ENCODE peak calls at places on chromosome 12, in eight cellular contexts. R, J, N, M, K, Y, A and T are unnamed samples.

GRCh38 chr12:127480775-127481314 is 786.1 kb upstream of the TMEM132C start:
- DNase-seq in N (no peak), K (no peak), M (no peak), J (no peak), Y (no peak), A (no peak), R (no peak), T (no peak)

GRCh38 chr12:4216542-4216927 is 57.0 kb upstream of the CCND2 start:
- DNase-seq in N (no peak), Y (no peak), K (no peak), M (no peak), R (no peak), J (no peak), A (no peak), T (no peak)

GRCh38 chr12:96294831-96295230 is 100.7 kb downstream of the ELK3 start:
- DNase-seq in K (no peak), J (no peak), A (no peak), N (no peak), R (no peak), Y (no peak), M (no peak), T (no peak)

GRCh38 chr12:3253682-3254275 is 176.6 kb downstream of the TSPAN9 start:
- DNase-seq in A (peak), Y (no peak), K (no peak), N (no peak), R (no peak), M (no peak), J (no peak), T (no peak)

GRCh38 chr12:12442548-12443071 is 85.7 kb downstream of the BORCS5 start:
- DNase-seq in N (no peak), J (peak), M (no peak), K (no peak), Y (no peak), A (no peak), R (no peak), T (peak)

GRCh38 chr12:28065374-28065773 is 92.8 kb upstream of the PTHLH start:
- DNase-seq in J (no peak), R (no peak), M (no peak), A (no peak), N (no peak), K (no peak), Y (no peak), T (no peak)

GRCh38 chr12:50790081-50790480 is 26.2 kb downstream of the ATF1 start:
- DNase-seq in Y (no peak), M (no peak), R (no peak), N (no peak), A (no peak), J (no peak), K (no peak), T (no peak)

GRCh38 chr12:128737292-128737966 is 86.3 kb downstream of the SLC15A4 start:
- DNase-seq in Y (no peak), N (no peak), R (no peak), K (no peak), A (no peak), M (no peak), J (no peak), T (no peak)

GRCh38 chr12:11584213-11584855 is 65.1 kb upstream of the ETV6 start:
- DNase-seq in M (no peak), Y (no peak), K (no peak), A (no peak), N (no peak), J (peak), R (no peak), T (no peak)

GRCh38 chr12:119410396-119410795 is 75.9 kb downstream of the CCDC60 start:
- DNase-seq in N (no peak), A (no peak), K (no peak), Y (no peak), J (no peak), R (no peak), M (no peak), T (no peak)

GRCh38 chr12:120468271-120468845 is 1.2 kb downstream of the SRSF9 start:
- DNase-seq in J (peak), R (peak), Y (no peak), N (peak), M (peak), A (no peak), K (peak), T (peak)

GRCh38 chr12:122964439-122965257 is 1.6 kb downstream of the ABCB9 start:
- DNase-seq in R (no peak), N (no peak), K (no peak), Y (no peak), J (no peak), A (no peak), M (no peak), T (no peak)

GRCh38 chr12:52656616-52657015 is 4.6 kb upstream of the KRT2 start:
- DNase-seq in M (no peak), A (no peak), Y (no peak), N (no peak), J (no peak), R (no peak), K (no peak), T (no peak)

GRCh38 chr12:98126637-98127335 is 388.6 kb upstream of the TMPO start:
- DNase-seq in J (no peak), M (no peak), K (no peak), Y (no peak), A (no peak), N (peak), R (no peak), T (no peak)

GRCh38 chr12:2751686-2752085 is 43.1 kb upstream of the FKBP4 start:
- DNase-seq in J (peak), Y (no peak), K (no peak), R (no peak), M (no peak), A (no peak), N (no peak), T (no peak)

GRCh38 chr12:124588689-124589318 is 21.4 kb upstream of the NCOR2 start:
- DNase-seq in N (no peak), K (no peak), Y (peak), J (no peak), R (peak), A (no peak), M (no peak), T (peak)

GRCh38 chr12:30329281-30329680 is 366.4 kb downstream of the IPO8 start:
- DNase-seq in A (no peak), R (no peak), K (no peak), N (no peak), J (no peak), M (no peak), Y (no peak), T (no peak)

GRCh38 chr12:129911437-129912049 is 7.7 kb upstream of the TMEM132D start:
- DNase-seq in M (no peak), R (no peak), Y (no peak), A (no peak), J (peak), N (peak), K (peak), T (peak)

GRCh38 chr12:88952543-88952942 is 372.3 kb upstream of the KITLG start:
- DNase-seq in J (no peak), R (no peak), N (peak), A (no peak), K (peak), Y (no peak), M (no peak), T (no peak)

DNA sequence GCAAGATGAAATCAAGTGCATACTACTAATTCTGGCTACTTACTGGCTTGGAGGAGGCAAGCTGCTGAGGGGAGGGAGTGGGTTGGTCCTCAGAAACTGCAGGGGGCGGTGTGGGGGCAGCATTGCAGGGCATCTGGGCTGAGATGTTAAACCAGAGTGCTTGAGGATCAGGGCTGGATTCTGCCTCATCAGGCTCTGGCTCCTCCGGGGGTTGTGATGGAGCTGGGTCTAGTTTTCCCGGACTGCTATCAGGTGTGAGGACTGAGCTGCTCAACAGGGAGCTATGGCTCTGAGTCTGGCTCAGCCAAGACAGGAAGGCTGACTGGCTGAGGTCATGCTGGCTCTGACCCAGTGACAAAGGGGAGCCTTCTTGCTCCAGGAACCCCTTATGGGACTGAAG is 28.6 kb downstream of the BAZ2A start:
- DNase-seq in R (no peak), J (peak), A (no peak), K (no peak), Y (peak), M (no peak), N (no peak), T (no peak)
- TF ChIP-seq CTCF in R (no peak), J (peak), A (no peak), K (no peak), Y (no peak), M (no peak), N (peak), T (no peak)

DNA sequence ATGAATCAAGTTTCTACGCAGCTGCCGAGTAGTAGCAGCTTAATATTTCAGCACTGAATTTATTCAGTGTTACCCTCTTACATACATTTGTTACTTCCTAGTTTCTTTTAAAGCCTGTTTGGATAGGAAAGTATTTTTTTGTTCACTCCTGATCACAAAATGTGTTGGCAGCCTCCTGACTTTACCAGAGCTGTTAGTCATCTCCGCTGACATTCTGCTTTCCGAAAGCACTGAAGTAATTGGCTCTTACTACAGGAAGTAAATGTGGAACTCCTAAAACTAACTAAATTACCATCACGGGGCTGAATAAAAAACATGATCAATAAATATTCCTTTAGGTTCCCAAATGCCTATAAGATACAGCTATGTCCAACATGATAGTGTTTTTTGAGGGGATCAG is 225.5 kb downstream of the EPS8 start:
- DNase-seq in N (no peak), R (no peak), M (no peak), J (no peak), Y (no peak), A (no peak), K (no peak), T (no peak)
- H3K27ac ChIP-seq in N (no peak), R (peak), M (peak), J (no peak), Y (peak), A (peak), K (peak), T (no peak)

GRCh38 chr12:131473721-131474709 is 236.9 kb upstream of the SFSWAP start:
- DNase-seq in J (no peak), A (peak), R (no peak), K (peak), N (no peak), M (peak), Y (no peak), T (no peak)
- TF ChIP-seq CTCF in J (no peak), A (no peak), R (no peak), K (no peak), N (no peak), M (no peak), Y (no peak), T (no peak)

GRCh38 chr12:109169262-109169661 is 52.9 kb downstream of the ACACB start:
- DNase-seq in N (no peak), A (no peak), K (no peak), Y (no peak), M (no peak), R (no peak), J (no peak), T (no peak)
- H3K27ac ChIP-seq in N (no peak), A (no peak), K (peak), Y (no peak), M (no peak), R (no peak), J (no peak), T (no peak)

DNA sequence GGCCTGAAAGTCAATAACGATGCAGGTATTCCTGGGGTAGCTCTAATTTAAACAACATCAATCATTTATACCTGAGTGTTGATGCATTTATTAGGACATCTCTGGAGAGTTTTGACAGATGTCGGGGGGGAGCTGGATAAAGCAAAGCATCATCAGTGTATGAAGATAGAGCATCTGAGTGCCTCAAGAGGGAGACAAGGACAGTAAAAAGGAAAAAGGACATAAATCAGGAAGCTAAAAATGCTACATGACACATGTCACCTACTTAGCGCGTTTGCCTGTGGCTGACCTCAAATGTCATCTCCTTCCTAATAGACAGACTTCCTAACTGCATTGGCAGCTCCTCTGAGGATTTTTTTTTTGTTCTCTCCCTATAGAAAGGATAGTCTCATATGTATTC is 259.5 kb upstream of the PKP2 start:
- DNase-seq in N (no peak), K (no peak), A (no peak), R (no peak), Y (no peak), M (no peak), J (no peak), T (no peak)
- TF ChIP-seq CTCF in N (no peak), K (no peak), A (no peak), R (no peak), Y (no peak), M (no peak), J (no peak), T (no peak)

DNA sequence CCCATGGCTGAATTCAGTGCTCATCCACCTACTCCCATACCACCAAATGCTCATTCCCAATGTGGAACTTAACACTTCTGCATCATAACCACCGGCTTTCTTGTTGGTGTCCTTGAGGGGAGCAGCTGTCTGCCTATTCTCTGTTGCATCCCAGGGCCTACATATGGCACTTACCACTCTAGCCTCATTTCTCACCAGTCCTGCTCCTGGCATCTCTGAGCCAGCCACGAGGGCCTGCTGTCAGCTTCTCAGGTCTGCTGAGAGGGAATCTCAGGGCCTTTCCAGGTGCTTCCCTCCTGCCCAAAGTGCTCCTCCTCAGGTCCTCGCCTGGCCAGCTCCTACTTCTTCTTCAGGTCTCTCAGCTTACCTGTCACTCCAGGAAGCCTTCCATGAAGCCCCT is 24.0 kb upstream of the RND1 start:
- DNase-seq in N (no peak), Y (no peak), R (no peak), K (no peak), J (no peak), A (no peak), M (no peak), T (no peak)
- H3K27ac ChIP-seq in N (no peak), Y (no peak), R (no peak), K (no peak), J (no peak), A (no peak), M (no peak), T (no peak)

GRCh38 chr12:132163041-132163910 is 19.0 kb downstream of the NOC4L start:
- DNase-seq in J (no peak), Y (no peak), M (no peak), R (no peak), A (peak), K (no peak), N (no peak), T (no peak)

GRCh38 chr12:132161046-132161781 is 17.0 kb downstream of the NOC4L start:
- DNase-seq in N (no peak), A (peak), J (no peak), R (no peak), M (no peak), Y (no peak), K (no peak), T (no peak)

GRCh38 chr12:132161796-132162507 is 17.7 kb downstream of the NOC4L start:
- DNase-seq in Y (no peak), N (no peak), J (no peak), R (no peak), M (no peak), K (no peak), A (peak), T (no peak)

GRCh38 chr12:132163911-132164288 is 19.6 kb downstream of the NOC4L start:
- DNase-seq in N (no peak), K (no peak), J (peak), M (no peak), R (no peak), A (peak), Y (no peak), T (no peak)

DNA sequence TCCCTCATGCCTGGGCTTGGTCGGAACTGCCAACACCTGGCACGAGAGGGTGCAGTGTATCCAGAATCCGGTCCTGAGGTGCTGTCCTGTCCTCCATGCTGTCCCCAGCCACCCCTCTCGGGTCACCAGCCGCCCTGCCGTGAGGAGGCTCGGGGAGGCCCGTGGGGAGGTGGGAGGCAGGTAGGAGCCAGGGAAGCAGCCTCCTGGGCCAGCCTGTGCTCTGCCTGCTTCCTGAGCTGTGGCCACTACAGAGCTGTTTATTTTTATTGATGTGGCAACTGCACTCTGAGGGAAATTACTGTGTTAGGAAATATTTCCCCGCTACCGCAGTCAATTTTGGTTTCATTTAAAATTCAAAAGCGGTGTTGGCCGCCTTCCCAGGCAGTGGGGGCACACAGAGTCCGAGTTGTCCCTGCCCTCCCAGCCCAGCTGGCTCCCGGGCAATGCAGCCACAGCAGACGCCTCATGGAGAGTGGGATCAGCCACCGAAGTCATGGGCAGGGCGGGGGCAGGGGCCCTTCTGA is 18.3 kb downstream of the NOC4L start:
- DNase-seq in R (peak), K (no peak), N (no peak), J (no peak), M (no peak), A (peak), Y (no peak), T (no peak)
- TF ChIP-seq CTCF in R (no peak), K (no peak), N (no peak), J (no peak), M (no peak), A (no peak), Y (no peak), T (no peak)